ENCODE peak calls at places on chromosomes 6 and 20, in seven cellular contexts. F, C, J, V, H, X and K are unnamed samples.
A peak's percentile ranks its signal among the peaks of the same experiment; 100 is the strongest.

GRCh38 chr6:158649289-158650143 is at the start of gene SYTL3:
- DNase-seq in F (no peak), C (peak; percentile 75), J (no peak), V (no peak), H (no peak), X (no peak), K (peak; percentile 82)

GRCh38 chr20:53083411-53083810 is 111.3 kb downstream of the TSHZ2 start:
- DNase-seq in F (no peak), C (no peak), J (no peak), V (no peak), H (no peak), X (no peak), K (no peak)

GRCh38 chr6:25094726-25095125 is 159.0 kb upstream of the RIPOR2 start:
- DNase-seq in F (no peak), C (peak; percentile 34), J (no peak), V (no peak), H (no peak), X (no peak), K (no peak)

GRCh38 chr6:143248359-143248758 is 187.7 kb downstream of the AIG1 start:
- DNase-seq in F (no peak), C (no peak), J (no peak), V (no peak), H (no peak), X (no peak), K (no peak)

GRCh38 chr20:32168184-32168910 is 39.2 kb downstream of the PLAGL2 start:
- DNase-seq in F (no peak), C (peak; percentile 47), J (peak; percentile 81), V (no peak), H (no peak), X (peak; percentile 70), K (peak; percentile 58)

GRCh38 chr6:157763129-157763893 is 59.7 kb upstream of the SNX9 start:
- DNase-seq in F (no peak), C (peak; percentile 78), J (peak; percentile 97), V (peak; percentile 85), H (peak; percentile 95), X (peak; percentile 98), K (peak; percentile 65)

GRCh38 chr6:56607111-56607752 is 35.5 kb downstream of the DST start:
- DNase-seq in F (no peak), C (no peak), J (no peak), V (no peak), H (no peak), X (no peak), K (no peak)

GRCh38 chr6:85997206-85997605 is 354.5 kb upstream of the SYNCRIP start:
- DNase-seq in F (no peak), C (no peak), J (no peak), V (no peak), H (no peak), X (no peak), K (no peak)

GRCh38 chr6:157407637-157408036 is 26.6 kb downstream of the ZDHHC14 start:
- DNase-seq in F (no peak), C (no peak), J (no peak), V (no peak), H (no peak), X (no peak), K (no peak)

GRCh38 chr6:168699631-168700315 is 258.8 kb downstream of the SMOC2 start:
- DNase-seq in F (no peak), C (no peak), J (no peak), V (no peak), H (no peak), X (no peak), K (no peak)

GRCh38 chr6:106098383-106099234 is 12.5 kb downstream of the PRDM1 start:
- DNase-seq in F (no peak), C (peak; percentile 83), J (peak; percentile 46), V (no peak), H (peak; percentile 40), X (no peak), K (peak; percentile 89)

GRCh38 chr6:131400054-131400781 is 172.8 kb upstream of the ARG1 start:
- DNase-seq in F (no peak), C (peak; percentile 79), J (peak; percentile 53), V (no peak), H (peak; percentile 14), X (no peak), K (peak; percentile 67)

GRCh38 chr20:58021481-58021880 is 207.0 kb downstream of the ANKRD60 start:
- DNase-seq in F (no peak), C (no peak), J (peak; percentile 71), V (no peak), H (no peak), X (peak; percentile 50), K (no peak)

GRCh38 chr20:53287357-53288042 is 306.1 kb downstream of the ZNF217 start:
- DNase-seq in F (no peak), C (no peak), J (no peak), V (no peak), H (no peak), X (no peak), K (no peak)

GRCh38 chr6:132746049-132746448 is 11.7 kb downstream of the VNN2 start:
- DNase-seq in F (no peak), C (peak; percentile 47), J (no peak), V (no peak), H (peak; percentile 30), X (no peak), K (no peak)

GRCh38 chr6:28393912-28394662 is 5.5 kb downstream of the ZSCAN12 start:
- DNase-seq in F (no peak), C (peak; percentile 30), J (peak; percentile 37), V (no peak), H (no peak), X (no peak), K (peak; percentile 2)

GRCh38 chr20:44835661-44836221 is 25.4 kb upstream of the RIMS4 start:
- DNase-seq in F (no peak), C (no peak), J (no peak), V (no peak), H (peak; percentile 44), X (no peak), K (no peak)

GRCh38 chr6:44489912-44490604 is 102.6 kb downstream of the CDC5L start:
- DNase-seq in F (no peak), C (peak; percentile 90), J (no peak), V (no peak), H (peak; percentile 85), X (no peak), K (peak; percentile 99)

GRCh38 chr20:62225820-62226635 is 6.0 kb upstream of the HRH3 start:
- DNase-seq in F (no peak), C (no peak), J (no peak), V (no peak), H (no peak), X (no peak), K (no peak)

GRCh38 chr20:62223571-62223970 is 3.5 kb upstream of the HRH3 start:
- DNase-seq in F (no peak), C (no peak), J (no peak), V (no peak), H (no peak), X (no peak), K (no peak)

GRCh38 chr20:62222972-62223371 is 2.9 kb upstream of the HRH3 start:
- DNase-seq in F (no peak), C (no peak), J (no peak), V (no peak), H (no peak), X (no peak), K (no peak)

GRCh38 chr20:62225026-62225425 is 4.9 kb upstream of the HRH3 start:
- DNase-seq in F (no peak), C (no peak), J (no peak), V (no peak), H (no peak), X (no peak), K (no peak)

DNA sequence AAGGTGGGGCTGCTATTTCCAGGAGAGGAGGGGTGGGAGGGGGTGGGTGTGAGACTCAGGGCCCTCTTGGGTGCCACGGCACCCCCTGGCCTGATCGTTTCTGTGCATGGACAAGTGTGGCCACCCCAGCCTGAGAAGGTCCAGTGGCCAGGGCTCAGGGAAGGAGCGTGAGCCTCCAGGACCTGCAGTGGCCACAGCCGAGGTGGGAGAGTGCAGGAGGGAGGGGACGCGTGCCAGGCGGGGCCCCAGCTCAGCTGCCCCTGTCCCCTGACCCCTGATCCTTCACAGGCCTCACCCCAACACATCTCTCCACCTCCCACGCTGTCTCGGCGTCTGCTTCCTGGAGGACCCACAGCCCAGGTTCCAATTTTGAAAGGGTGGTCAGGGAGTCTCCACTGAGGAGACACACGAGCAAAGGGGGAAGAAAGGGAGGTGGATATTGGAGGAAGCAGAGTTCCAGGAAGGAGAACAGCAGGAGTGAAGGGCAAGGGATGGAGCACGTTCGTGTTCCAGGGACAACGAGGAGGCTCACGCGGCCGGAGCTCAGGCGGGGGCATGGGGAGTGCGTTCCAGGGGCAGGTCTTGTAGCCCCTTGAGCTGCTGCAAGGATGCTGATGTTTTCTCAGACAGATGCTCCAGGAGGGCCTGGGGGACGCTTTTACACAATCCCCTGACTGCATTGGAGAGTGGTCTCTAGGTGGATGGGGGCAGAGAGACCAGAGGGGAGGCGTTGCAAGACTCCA is 4.2 kb upstream of the HRH3 start:
- DNase-seq in F (no peak), C (no peak), J (no peak), V (no peak), H (no peak), X (no peak), K (no peak)
- H3K4ac ChIP-seq in F (no peak overlapping the region), C (no peak overlapping the region), J (no peak overlapping the region), V (no peak overlapping the region), H (no peak overlapping the region), X (no peak overlapping the region), K (no peak overlapping the region)

GRCh38 chr6:139422105-139423036 is 47.9 kb upstream of the CITED2 start:
- DNase-seq in F (no peak), C (no peak), J (no peak), V (no peak), H (no peak), X (no peak), K (no peak)
- H3K18ac ChIP-seq in F (no peak overlapping the region), C (no peak overlapping the region), J (no peak overlapping the region), V (no peak overlapping the region), H (no peak overlapping the region), X (no peak overlapping the region), K (no peak overlapping the region)

DNA sequence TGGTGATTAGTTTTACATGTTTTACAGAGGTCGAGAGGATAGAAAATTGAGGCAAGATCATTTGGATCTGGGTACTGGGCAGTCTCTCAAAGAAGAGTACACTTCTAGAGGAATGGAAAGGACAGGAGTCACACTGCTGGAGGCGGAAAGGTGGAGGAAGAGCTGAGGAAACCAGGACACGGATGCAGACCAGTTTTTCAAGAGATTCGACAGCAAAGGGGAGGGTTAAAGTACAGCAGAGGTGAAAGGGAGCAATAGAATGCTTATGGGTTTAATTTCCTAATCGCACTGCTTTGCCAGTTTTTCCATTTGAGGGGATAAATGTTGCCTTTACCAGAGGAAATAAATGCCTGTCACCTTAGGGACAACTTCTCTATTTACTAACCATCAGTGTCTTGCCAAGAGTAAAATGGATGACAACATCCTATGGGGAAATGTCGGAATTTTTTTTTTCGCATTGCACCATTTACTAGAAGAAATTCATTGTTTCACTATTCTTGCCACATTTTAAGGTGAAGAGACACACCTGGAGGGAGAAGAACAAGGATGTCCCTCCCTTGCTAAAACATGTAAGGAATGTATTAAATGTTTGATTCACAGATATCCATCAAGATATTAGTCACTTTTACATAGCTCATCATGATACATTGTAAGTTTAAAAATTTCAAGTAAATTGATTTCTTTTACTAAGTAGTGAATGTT is 226.6 kb downstream of the COL12A1 start:
- DNase-seq in F (no peak), C (no peak), J (no peak), V (no peak), H (peak; percentile 42), X (no peak), K (no peak)
- H3K4ac ChIP-seq in F (no peak overlapping the region), C (no peak overlapping the region), J (no peak overlapping the region), V (no peak overlapping the region), H (no peak overlapping the region), X (no peak overlapping the region), K (no peak overlapping the region)

DNA sequence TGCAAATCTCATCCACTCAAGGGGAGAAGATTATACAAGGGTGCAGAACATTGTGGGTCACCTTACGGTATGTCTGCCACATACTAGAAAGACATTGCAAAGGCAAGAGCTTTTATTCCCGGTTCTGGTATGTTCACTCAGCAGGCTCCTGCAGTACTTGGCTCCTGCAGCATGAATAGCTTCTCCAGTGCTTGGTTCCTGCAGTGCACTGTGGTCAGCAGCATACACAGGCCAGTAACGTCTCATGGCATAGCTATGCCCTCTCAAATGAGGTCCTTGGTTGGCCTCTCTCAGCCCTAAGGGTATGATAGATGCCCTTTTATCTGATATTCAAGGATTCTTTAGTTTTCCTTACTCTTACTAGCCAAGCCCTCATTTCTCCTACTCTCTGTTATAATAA is 12.6 kb downstream of the TCP11 start:
- DNase-seq in F (no peak), C (no peak), J (peak; percentile 23), V (no peak), H (no peak), X (no peak), K (peak; percentile 59)
- H3K18ac ChIP-seq in F (no peak overlapping the region), C (no peak overlapping the region), J (no peak overlapping the region), V (no peak overlapping the region), H (no peak overlapping the region), X (no peak overlapping the region), K (no peak overlapping the region)